ENCODE peak calls at places on chromosomes 11 and 22, in four cellular contexts. M, Q, R and C are unnamed samples.

GRCh38 chr11:45576461-45577215 is 88.8 kb downstream of the CHST1 start:
- DNase-seq in M (no peak), Q (no peak), R (no peak), C (no peak)

GRCh38 chr11:134664863-134665535 is 253.0 kb upstream of the B3GAT1 start:
- DNase-seq in M (no peak), R (no peak), Q (no peak), C (no peak)

GRCh38 chr11:104060820-104061219 is 24.4 kb downstream of the DDI1 start:
- DNase-seq in Q (no peak), M (no peak), R (no peak), C (no peak)

GRCh38 chr11:8707541-8708270 is 25.1 kb downstream of the RPL27A start:
- DNase-seq in R (no peak), Q (no peak), M (no peak), C (no peak)

GRCh38 chr11:13859986-13860385 is 102.5 kb upstream of the SPON1 start:
- DNase-seq in R (no peak), M (no peak), Q (no peak), C (no peak)

GRCh38 chr11:102318469-102318868 is 1.2 kb downstream of the BIRC3 start:
- DNase-seq in M (no peak), R (no peak), Q (no peak), C (no peak)

GRCh38 chr22:45224988-45225731 is 15.5 kb downstream of the KIAA0930 start:
- DNase-seq in Q (no peak), R (no peak), M (no peak), C (no peak)

GRCh38 chr11:115455606-115456005 is 48.6 kb downstream of the CADM1 start:
- DNase-seq in M (peak), Q (no peak), R (no peak), C (no peak)

GRCh38 chr11:131859811-131860210 is 489.4 kb downstream of the NTM start:
- DNase-seq in M (no peak), R (peak), Q (no peak), C (no peak)

GRCh38 chr11:15897211-15897960 is 459.0 kb downstream of the SOX6 start:
- DNase-seq in M (no peak), R (no peak), Q (no peak), C (no peak)

GRCh38 chr11:70885721-70886305 is 366.6 kb downstream of the SHANK2 start:
- DNase-seq in Q (no peak), R (no peak), M (no peak), C (no peak)

GRCh38 chr11:98568011-98568410 is 452.7 kb upstream of the CNTN5 start:
- DNase-seq in M (no peak), R (no peak), Q (no peak), C (no peak)

GRCh38 chr11:46383974-46384701 is 2.7 kb downstream of the MDK start:
- DNase-seq in Q (peak), M (no peak), R (no peak), C (no peak)

GRCh38 chr22:46542011-46542985 is 4.9 kb upstream of the CELSR1 start:
- DNase-seq in Q (no peak), M (peak), R (peak), C (no peak)

GRCh38 chr22:29481265-29482000 is 1.4 kb downstream of the NEFH start:
- DNase-seq in Q (no peak), M (peak), R (no peak), C (no peak)

GRCh38 chr22:47565607-47566006 is 803.2 kb downstream of the TBC1D22A start:
- DNase-seq in M (no peak), Q (no peak), R (no peak), C (no peak)

GRCh38 chr11:3837793-3838192 is 3.0 kb downstream of the RHOG start:
- DNase-seq in R (no peak), Q (no peak), M (no peak), C (no peak)
- TF ChIP-seq POLR2AphosphoS5 in R (no peak), Q (no peak), M (no peak), C (no peak)

DNA sequence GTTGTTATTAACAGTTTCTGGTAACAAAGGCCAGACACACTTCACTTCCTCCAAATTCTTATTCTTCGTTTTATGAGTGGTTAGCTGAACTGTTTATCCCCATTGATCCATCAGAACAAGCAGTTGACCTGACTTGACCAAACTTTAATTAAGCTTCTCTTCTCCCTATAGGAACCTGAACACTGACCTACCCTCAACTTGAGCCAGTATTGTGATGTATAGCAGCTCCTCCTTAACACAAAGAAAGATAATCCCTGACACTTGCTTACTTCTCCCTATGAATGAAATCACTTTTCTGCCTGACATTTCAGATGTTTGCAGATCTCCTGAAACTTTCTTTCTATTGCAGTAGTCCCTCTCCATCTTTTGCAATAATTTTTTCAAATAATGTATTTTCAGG is 41.9 kb downstream of the ANO5 start:
- DNase-seq in M (peak), R (no peak), Q (no peak), C (no peak)
- TF ChIP-seq EZH2 in M (no peak), R (no peak), Q (no peak), C (no peak)

GRCh38 chr11:72642815-72643511 is 31.3 kb downstream of the PDE2A start:
- DNase-seq in M (peak), R (peak), Q (peak), C (no peak)

GRCh38 chr11:72639475-72640375 is 34.5 kb downstream of the PDE2A start:
- DNase-seq in R (no peak), M (no peak), Q (no peak), C (no peak)

GRCh38 chr11:72641900-72642814 is 32.1 kb downstream of the PDE2A start:
- DNase-seq in M (peak), Q (no peak), R (peak), C (no peak)

GRCh38 chr11:72643547-72643946 is 30.7 kb downstream of the PDE2A start:
- DNase-seq in Q (peak), M (no peak), R (no peak), C (no peak)

GRCh38 chr11:72641522-72641899 is 32.7 kb downstream of the PDE2A start:
- DNase-seq in Q (no peak), R (no peak), M (no peak), C (no peak)
- H3K4me3 ChIP-seq in Q (peak), R (peak), M (peak), C (no peak)

GRCh38 chr11:74418509-74418895 is 20.3 kb upstream of the PGM2L1 start:
- DNase-seq in Q (no peak), M (no peak), R (peak), C (no peak)
- TF ChIP-seq POLR2AphosphoS5 in Q (no peak), M (no peak), R (no peak), C (no peak)

GRCh38 chr22:38080847-38081635 is 2.9 kb downstream of the SLC16A8 start:
- DNase-seq in M (peak), R (peak), Q (no peak), C (no peak)
- TF ChIP-seq EZH2 in M (no peak), R (peak), Q (no peak), C (no peak)

GRCh38 chr22:28402066-28402465 is 277.6 kb downstream of the TTC28 start:
- DNase-seq in Q (no peak), R (no peak), M (no peak), C (no peak)
- H3K4me3 ChIP-seq in Q (no peak), R (no peak), M (no peak), C (no peak)

GRCh38 chr11:33723238-33723881 is 12.9 kb downstream of the CD59 start:
- DNase-seq in M (no peak), R (peak), Q (peak), C (no peak)
- TF ChIP-seq POLR2AphosphoS5 in M (no peak), R (peak), Q (no peak), C (no peak)